ENCODE peak calls at places on chromosome 18, in eight cellular contexts. T is WTC11; E is cardiac fibroblast; Y is ELF-1; V is activated T-helper 1 cell treated with Interleukin-2 at 50 U/mL for 16 hours; N is SJCRH30; Q is NCI-H226; L is stimulated activated CD4-positive, alpha-beta T cell treated with anti-CD3 and anti-CD28 coated beads, Interleukin-2, amount 100 ng/mL, for 48 hours. R is an unnamed sample.

GRCh38 chr18:28793911-28794310 is 617.0 kb upstream of the CDH2 start:
- DNase-seq in T (no peak), E (peak), Y (no peak), V (no peak), N (no peak), Q (no peak), L (no peak), R (no peak)

GRCh38 chr18:3451989-3452749 is 2.2 kb downstream of the TGIF1 start:
- DNase-seq in T (peak), E (peak), Y (peak), V (peak), N (peak), Q (peak), L (peak), R (no peak)

GRCh38 chr18:45556217-45556616 is 59.1 kb upstream of the SLC14A2 start:
- DNase-seq in T (no peak), E (no peak), Y (no peak), V (no peak), N (no peak), Q (no peak), L (no peak), R (no peak)

GRCh38 chr18:47035156-47035671 is at the start of gene ELOA2:
- DNase-seq in T (no peak), E (no peak), Y (no peak), V (no peak), N (no peak), Q (no peak), L (no peak), R (no peak)

GRCh38 chr18:23710068-23710527 is 20.8 kb downstream of the LAMA3 start:
- DNase-seq in T (no peak), E (peak), Y (no peak), V (no peak), N (no peak), Q (peak), L (no peak), R (no peak)

GRCh38 chr18:78741381-78742340 is 238.0 kb upstream of the SALL3 start:
- DNase-seq in T (no peak), E (no peak), Y (no peak), V (no peak), N (no peak), Q (no peak), L (no peak), R (no peak)

GRCh38 chr18:42258301-42258965 is 303.4 kb downstream of the PIK3C3 start:
- DNase-seq in T (no peak), E (no peak), Y (no peak), V (no peak), N (no peak), Q (no peak), L (no peak), R (no peak)

GRCh38 chr18:56315363-56315762 is 323.0 kb downstream of the TXNL1 start:
- DNase-seq in T (no peak), E (peak), Y (no peak), V (no peak), N (no peak), Q (peak), L (no peak), R (no peak)

GRCh38 chr18:75538727-75539126 is 111.2 kb upstream of the SMIM21 start:
- DNase-seq in T (no peak), E (peak), Y (no peak), V (no peak), N (no peak), Q (no peak), L (no peak), R (no peak)

GRCh38 chr18:73043231-73044000 is 175.6 kb upstream of the NETO1 start:
- DNase-seq in T (no peak), E (no peak), Y (no peak), V (no peak), N (peak), Q (no peak), L (no peak), R (no peak)

GRCh38 chr18:21000667-21001066 is 110.9 kb downstream of the ROCK1 start:
- DNase-seq in T (no peak), E (peak), Y (no peak), V (no peak), N (no peak), Q (peak), L (no peak), R (no peak)

GRCh38 chr18:11115268-11115667 is 34.1 kb downstream of the PIEZO2 start:
- DNase-seq in T (no peak), E (peak), Y (no peak), V (no peak), N (no peak), Q (peak), L (no peak), R (no peak)

GRCh38 chr18:13261658-13262357 is 43.2 kb downstream of the LDLRAD4 start:
- DNase-seq in T (no peak), E (no peak), Y (no peak), V (no peak), N (no peak), Q (no peak), L (no peak), R (no peak)

GRCh38 chr18:9594782-9595181 is 19.6 kb downstream of the PPP4R1 start:
- DNase-seq in T (no peak), E (no peak), Y (no peak), V (no peak), N (no peak), Q (no peak), L (no peak), R (no peak)

GRCh38 chr18:3442894-3443293 is 7.1 kb upstream of the TGIF1 start:
- DNase-seq in T (no peak), E (no peak), Y (no peak), V (no peak), N (no peak), Q (no peak), L (no peak), R (no peak)

GRCh38 chr18:21363411-21363810 is 121.4 kb downstream of the GREB1L start:
- DNase-seq in T (no peak), E (no peak), Y (peak), V (no peak), N (no peak), Q (no peak), L (no peak), R (no peak)

GRCh38 chr18:48218285-48219022 is 190.7 kb downstream of the ZBTB7C start:
- DNase-seq in T (no peak), E (no peak), Y (no peak), V (no peak), N (no peak), Q (no peak), L (no peak), R (no peak)

GRCh38 chr18:74337155-74337911 is 21.7 kb downstream of the C18orf63 start:
- DNase-seq in T (no peak), E (no peak), Y (no peak), V (no peak), N (no peak), Q (no peak), L (no peak), R (no peak)

GRCh38 chr18:3722662-3723433 is 272.9 kb downstream of the TGIF1 start:
- DNase-seq in T (no peak), E (no peak), Y (no peak), V (no peak), N (no peak), Q (no peak), L (no peak), R (no peak)

GRCh38 chr18:27599202-27599829 is 414.2 kb upstream of the CHST9 start:
- DNase-seq in T (peak), E (peak), Y (peak), V (no peak), N (peak), Q (peak), L (peak), R (no peak)

GRCh38 chr18:69936191-69936558 is 11.5 kb downstream of the CD226 start:
- DNase-seq in T (no peak), E (peak), Y (no peak), V (no peak), N (no peak), Q (no peak), L (no peak), R (no peak)

GRCh38 chr18:79447703-79448367 is 52.1 kb downstream of the NFATC1 start:
- DNase-seq in T (no peak), E (no peak), Y (no peak), V (no peak), N (no peak), Q (no peak), L (no peak), R (no peak)

GRCh38 chr18:76390452-76391035 is 104.5 kb downstream of the ZNF516 start:
- DNase-seq in T (no peak), E (no peak), Y (no peak), V (no peak), N (no peak), Q (no peak), L (no peak), R (no peak)

GRCh38 chr18:37565138-37565984 is at the start of gene CELF4:
- DNase-seq in T (peak), E (no peak), Y (peak), V (no peak), N (no peak), Q (no peak), L (no peak), R (peak)